ENCODE peak calls at places on chromosomes 3 and 15, in five cellular contexts. B, G, O, J and X are unnamed samples.

GRCh38 chr3:183298708-183299153 is 45.7 kb downstream of the B3GNT5 start:
- DNase-seq in B (no peak), G (peak), O (peak), J (no peak), X (no peak)

GRCh38 chr3:58434990-58435389 is 1.4 kb upstream of the PDHB start:
- DNase-seq in B (no peak), G (no peak), O (peak), J (no peak), X (no peak)

GRCh38 chr3:189680723-189681122 is 49.5 kb downstream of the TP63 start:
- DNase-seq in B (no peak), G (no peak), O (no peak), J (no peak), X (no peak)

GRCh38 chr15:66770518-66771350 is 68.7 kb downstream of the SMAD6 start:
- DNase-seq in B (no peak), G (no peak), O (peak), J (peak), X (no peak)

GRCh38 chr3:66423791-66424190 is 77.0 kb downstream of the LRIG1 start:
- DNase-seq in B (no peak), G (no peak), O (peak), J (no peak), X (no peak)

GRCh38 chr15:95826831-95827230 is 503.7 kb upstream of the NR2F2 start:
- DNase-seq in B (no peak), G (no peak), O (no peak), J (no peak), X (no peak)

GRCh38 chr15:100311099-100311751 is 30.6 kb downstream of the ADAMTS17 start:
- DNase-seq in B (no peak), G (no peak), O (no peak), J (no peak), X (no peak)

GRCh38 chr3:64484289-64484992 is 203.4 kb downstream of the ADAMTS9 start:
- DNase-seq in B (peak), G (peak), O (peak), J (peak), X (peak)

GRCh38 chr3:143276592-143276991 is 157.0 kb downstream of the CHST2 start:
- DNase-seq in B (no peak), G (no peak), O (no peak), J (no peak), X (no peak)

GRCh38 chr3:5809811-5810210 is 622.3 kb downstream of the EDEM1 start:
- DNase-seq in B (no peak), G (no peak), O (no peak), J (no peak), X (no peak)

GRCh38 chr3:154615451-154615850 is 185.5 kb upstream of the GPR149 start:
- DNase-seq in B (no peak), G (no peak), O (peak), J (peak), X (no peak)

GRCh38 chr3:64276131-64276530 is 50.9 kb upstream of the PRICKLE2 start:
- DNase-seq in B (no peak), G (no peak), O (no peak), J (no peak), X (no peak)

GRCh38 chr3:123327956-123328850 is 120.7 kb downstream of the ADCY5 start:
- DNase-seq in B (no peak), G (no peak), O (no peak), J (no peak), X (no peak)

GRCh38 chr3:38960042-38960622 is 91.6 kb downstream of the SCN11A start:
- DNase-seq in B (no peak), G (no peak), O (no peak), J (no peak), X (no peak)